ENCODE peak calls at places on chromosomes 12 and 14, in ten cellular contexts. One of them, this sample, is unnamed.
A peak's percentile ranks its signal among the peaks of the same experiment; 100 is the strongest.

GRCh38 chr14:35257809-35258208 is 34.4 kb upstream of the PSMA6 start:
- DNase-seq in dorsolateral prefrontal cortex: no peak
- DNase-seq in RWPE1: no peak
- DNase-seq in thoracic aorta: no peak
- DNase-seq in GM13976: no peak
- DNase-seq in AG04450: no peak
- DNase-seq in astrocyte of the spinal cord: no peak
- DNase-seq in glutamatergic neuron: no peak
- DNase-seq in HFFc6: peak; percentile 4
- DNase-seq in nephron progenitor cell: no peak
- DNase-seq in this sample: no peak

GRCh38 chr12:1935700-1936378 is 17.4 kb upstream of the CACNA2D4 start:
- DNase-seq in dorsolateral prefrontal cortex: peak; percentile 71
- DNase-seq in RWPE1: no peak
- DNase-seq in thoracic aorta: no peak
- DNase-seq in GM13976: no peak
- DNase-seq in AG04450: no peak
- DNase-seq in astrocyte of the spinal cord: no peak
- DNase-seq in glutamatergic neuron: no peak
- DNase-seq in HFFc6: no peak
- DNase-seq in nephron progenitor cell: no peak
- DNase-seq in this sample: peak; percentile 9

GRCh38 chr14:31292962-31293616 is 85.5 kb upstream of the HECTD1 start:
- DNase-seq in dorsolateral prefrontal cortex: no peak
- DNase-seq in RWPE1: no peak
- DNase-seq in thoracic aorta: no peak
- DNase-seq in GM13976: no peak
- DNase-seq in AG04450: no peak
- DNase-seq in astrocyte of the spinal cord: no peak
- DNase-seq in glutamatergic neuron: no peak
- DNase-seq in HFFc6: no peak
- DNase-seq in nephron progenitor cell: no peak
- DNase-seq in this sample: no peak

GRCh38 chr12:114403690-114404450 is 2.1 kb downstream of the TBX5 start:
- DNase-seq in dorsolateral prefrontal cortex: no peak
- DNase-seq in RWPE1: no peak
- DNase-seq in thoracic aorta: no peak
- DNase-seq in GM13976: peak; percentile 9
- DNase-seq in AG04450: no peak
- DNase-seq in astrocyte of the spinal cord: no peak
- DNase-seq in glutamatergic neuron: no peak
- DNase-seq in HFFc6: no peak
- DNase-seq in nephron progenitor cell: no peak
- DNase-seq in this sample: no peak

GRCh38 chr14:75310295-75311059 is 31.8 kb downstream of the FOS start:
- DNase-seq in dorsolateral prefrontal cortex: peak; percentile 66
- DNase-seq in RWPE1: no peak
- DNase-seq in thoracic aorta: peak; percentile 63
- DNase-seq in GM13976: no peak
- DNase-seq in AG04450: peak; percentile 63
- DNase-seq in astrocyte of the spinal cord: peak; percentile 94
- DNase-seq in glutamatergic neuron: peak; percentile 75
- DNase-seq in HFFc6: peak; percentile 80
- DNase-seq in nephron progenitor cell: peak; percentile 66
- DNase-seq in this sample: no peak

GRCh38 chr12:129258781-129259318 is 405.6 kb downstream of the GLT1D1 start:
- DNase-seq in dorsolateral prefrontal cortex: no peak
- DNase-seq in RWPE1: no peak
- DNase-seq in thoracic aorta: no peak
- DNase-seq in GM13976: no peak
- DNase-seq in AG04450: no peak
- DNase-seq in astrocyte of the spinal cord: no peak
- DNase-seq in glutamatergic neuron: no peak
- DNase-seq in HFFc6: no peak
- DNase-seq in nephron progenitor cell: no peak
- DNase-seq in this sample: no peak

GRCh38 chr12:96219700-96220206 is 25.6 kb downstream of the ELK3 start:
- DNase-seq in dorsolateral prefrontal cortex: no peak
- DNase-seq in RWPE1: peak; percentile 99
- DNase-seq in thoracic aorta: no peak
- DNase-seq in GM13976: no peak
- DNase-seq in AG04450: peak; percentile 93
- DNase-seq in astrocyte of the spinal cord: peak; percentile 98
- DNase-seq in glutamatergic neuron: no peak
- DNase-seq in HFFc6: peak; percentile 99
- DNase-seq in nephron progenitor cell: no peak
- DNase-seq in this sample: no peak

GRCh38 chr14:105364100-105364708 is 34.1 kb upstream of the TEX22 start:
- DNase-seq in dorsolateral prefrontal cortex: no peak
- DNase-seq in RWPE1: peak; percentile 58
- DNase-seq in thoracic aorta: no peak
- DNase-seq in GM13976: no peak
- DNase-seq in AG04450: peak; percentile 15
- DNase-seq in astrocyte of the spinal cord: no peak
- DNase-seq in glutamatergic neuron: peak; percentile 58
- DNase-seq in HFFc6: peak; percentile 69
- DNase-seq in nephron progenitor cell: no peak
- DNase-seq in this sample: no peak

GRCh38 chr14:70888151-70888499 is 19.1 kb upstream of the PCNX1 start:
- DNase-seq in dorsolateral prefrontal cortex: no peak
- DNase-seq in RWPE1: no peak
- DNase-seq in thoracic aorta: no peak
- DNase-seq in GM13976: no peak
- DNase-seq in AG04450: no peak
- DNase-seq in astrocyte of the spinal cord: no peak
- DNase-seq in glutamatergic neuron: no peak
- DNase-seq in HFFc6: no peak
- DNase-seq in nephron progenitor cell: no peak
- DNase-seq in this sample: no peak

GRCh38 chr12:59431266-59431665 is 164.6 kb upstream of the SLC16A7 start:
- DNase-seq in dorsolateral prefrontal cortex: no peak
- DNase-seq in RWPE1: no peak
- DNase-seq in thoracic aorta: no peak
- DNase-seq in GM13976: no peak
- DNase-seq in AG04450: no peak
- DNase-seq in astrocyte of the spinal cord: no peak
- DNase-seq in glutamatergic neuron: no peak
- DNase-seq in HFFc6: peak; percentile 13
- DNase-seq in nephron progenitor cell: no peak
- DNase-seq in this sample: no peak
- TF ChIP-seq CTCF in dorsolateral prefrontal cortex: peak; percentile 38
- TF ChIP-seq CTCF in RWPE1: peak; percentile 37
- TF ChIP-seq CTCF in thoracic aorta: no peak
- TF ChIP-seq CTCF in GM13976: no peak
- TF ChIP-seq CTCF in AG04450: peak; percentile 29
- TF ChIP-seq CTCF in astrocyte of the spinal cord: no peak
- TF ChIP-seq CTCF in glutamatergic neuron: no peak
- TF ChIP-seq CTCF in HFFc6: peak; percentile 59
- TF ChIP-seq CTCF in nephron progenitor cell: no peak
- TF ChIP-seq CTCF in this sample: no peak

DNA sequence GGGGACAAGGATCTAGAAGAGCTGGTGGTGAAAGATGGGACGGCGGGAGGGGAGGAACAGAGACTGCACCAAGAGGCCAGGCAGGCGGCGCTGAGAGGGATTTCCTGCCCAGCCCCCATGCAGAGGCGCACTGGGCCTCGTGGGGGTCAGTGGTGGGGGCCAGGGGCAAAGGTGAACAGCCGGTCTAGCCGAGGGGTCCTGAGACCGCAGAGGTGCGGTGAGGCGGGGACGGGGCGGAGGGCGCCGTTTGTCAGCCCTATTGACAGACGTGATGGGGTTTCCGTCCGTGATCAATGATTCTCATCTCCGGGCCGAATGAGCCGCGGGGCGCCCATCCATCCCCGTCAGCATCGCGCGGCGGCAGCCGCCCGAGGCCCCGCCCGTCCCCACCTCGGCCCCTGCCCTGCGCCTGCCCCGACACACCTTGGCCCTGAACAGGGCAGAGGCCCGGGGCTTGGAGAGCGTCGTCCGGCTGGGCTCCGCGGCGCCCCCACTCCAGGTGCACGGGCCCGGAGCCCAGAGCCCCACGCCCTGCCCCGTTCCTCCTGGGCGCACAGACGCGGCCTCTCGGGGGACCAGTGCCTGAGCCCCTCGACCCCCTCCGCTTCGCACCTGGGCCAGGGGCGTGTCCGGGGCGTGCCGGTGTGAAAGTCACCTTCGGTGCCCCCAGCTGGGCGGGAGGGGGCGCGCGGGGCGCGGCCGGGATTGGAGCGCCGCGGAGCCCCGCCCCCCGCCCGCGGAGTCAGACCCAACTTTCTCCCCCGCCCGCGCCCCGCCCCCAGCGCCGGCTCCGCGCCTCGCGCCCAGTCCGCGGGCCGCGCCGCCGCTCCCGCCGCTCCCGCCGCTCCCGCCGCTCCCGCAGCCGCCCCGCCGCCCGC is at the start of gene NXPH4:
- DNase-seq in dorsolateral prefrontal cortex: no peak
- DNase-seq in RWPE1: no peak
- DNase-seq in thoracic aorta: no peak
- DNase-seq in GM13976: peak; percentile 78
- DNase-seq in AG04450: no peak
- DNase-seq in astrocyte of the spinal cord: no peak
- DNase-seq in glutamatergic neuron: no peak
- DNase-seq in HFFc6: no peak
- DNase-seq in nephron progenitor cell: peak; percentile 84
- DNase-seq in this sample: no peak
- TF ChIP-seq CTCF in dorsolateral prefrontal cortex: no peak
- TF ChIP-seq CTCF in RWPE1: no peak
- TF ChIP-seq CTCF in thoracic aorta: no peak
- TF ChIP-seq CTCF in GM13976: no peak
- TF ChIP-seq CTCF in AG04450: no peak
- TF ChIP-seq CTCF in astrocyte of the spinal cord: no peak
- TF ChIP-seq CTCF in glutamatergic neuron: peak; percentile 8
- TF ChIP-seq CTCF in HFFc6: no peak
- TF ChIP-seq CTCF in nephron progenitor cell: no peak
- TF ChIP-seq CTCF in this sample: no peak

DNA sequence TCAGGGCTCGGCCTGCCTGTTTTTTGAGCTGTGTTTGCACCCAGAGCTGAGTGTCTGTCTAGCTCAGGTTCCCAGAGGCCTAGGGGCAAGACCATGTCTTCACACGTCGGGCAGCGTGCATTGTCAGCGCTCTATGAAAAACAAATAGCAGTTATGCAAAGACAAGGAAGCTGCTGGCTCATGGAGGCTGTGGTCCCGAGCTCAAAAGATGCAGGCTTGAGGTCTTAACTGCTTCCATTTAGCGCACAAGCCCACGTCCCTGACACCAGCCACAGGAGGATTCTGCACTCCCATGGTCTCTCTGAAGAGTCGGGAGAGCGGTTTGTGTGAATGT is 48.6 kb downstream of the NINJ2 start:
- DNase-seq in dorsolateral prefrontal cortex: no peak
- DNase-seq in RWPE1: no peak
- DNase-seq in thoracic aorta: no peak
- DNase-seq in GM13976: no peak
- DNase-seq in AG04450: no peak
- DNase-seq in astrocyte of the spinal cord: no peak
- DNase-seq in glutamatergic neuron: no peak
- DNase-seq in HFFc6: no peak
- DNase-seq in nephron progenitor cell: no peak
- DNase-seq in this sample: no peak
- TF ChIP-seq CTCF in dorsolateral prefrontal cortex: no peak
- TF ChIP-seq CTCF in RWPE1: no peak
- TF ChIP-seq CTCF in thoracic aorta: no peak
- TF ChIP-seq CTCF in GM13976: no peak
- TF ChIP-seq CTCF in AG04450: no peak
- TF ChIP-seq CTCF in astrocyte of the spinal cord: no peak
- TF ChIP-seq CTCF in glutamatergic neuron: no peak
- TF ChIP-seq CTCF in HFFc6: no peak
- TF ChIP-seq CTCF in nephron progenitor cell: no peak
- TF ChIP-seq CTCF in this sample: no peak

GRCh38 chr14:50310445-50310844 is 1.6 kb downstream of the L2HGDH start:
- DNase-seq in dorsolateral prefrontal cortex: no peak
- DNase-seq in RWPE1: no peak
- DNase-seq in thoracic aorta: no peak
- DNase-seq in GM13976: no peak
- DNase-seq in AG04450: no peak
- DNase-seq in astrocyte of the spinal cord: no peak
- DNase-seq in glutamatergic neuron: no peak
- DNase-seq in HFFc6: no peak
- DNase-seq in nephron progenitor cell: no peak
- DNase-seq in this sample: no peak

GRCh38 chr14:50312734-50313054 is 570 bp downstream of the DMAC2L start:
- DNase-seq in dorsolateral prefrontal cortex: no peak
- DNase-seq in RWPE1: no peak
- DNase-seq in thoracic aorta: no peak
- DNase-seq in GM13976: no peak
- DNase-seq in AG04450: no peak
- DNase-seq in astrocyte of the spinal cord: no peak
- DNase-seq in glutamatergic neuron: no peak
- DNase-seq in HFFc6: no peak
- DNase-seq in nephron progenitor cell: no peak
- DNase-seq in this sample: no peak

GRCh38 chr14:50311974-50312733 is at the start of the genes DMAC2L and L2HGDH:
- DNase-seq in dorsolateral prefrontal cortex: peak; percentile 90
- DNase-seq in RWPE1: peak; percentile 96
- DNase-seq in thoracic aorta: peak; percentile 72
- DNase-seq in GM13976: peak; percentile 98
- DNase-seq in AG04450: peak; percentile 62
- DNase-seq in astrocyte of the spinal cord: peak; percentile 95
- DNase-seq in glutamatergic neuron: peak; percentile 98
- DNase-seq in HFFc6: peak; percentile 73
- DNase-seq in nephron progenitor cell: peak; percentile 94
- DNase-seq in this sample: peak; percentile 90

GRCh38 chr14:50308363-50308762 is 3.7 kb downstream of the L2HGDH start:
- DNase-seq in dorsolateral prefrontal cortex: no peak
- DNase-seq in RWPE1: no peak
- DNase-seq in thoracic aorta: no peak
- DNase-seq in GM13976: no peak
- DNase-seq in AG04450: no peak
- DNase-seq in astrocyte of the spinal cord: peak; percentile 8
- DNase-seq in glutamatergic neuron: no peak
- DNase-seq in HFFc6: no peak
- DNase-seq in nephron progenitor cell: no peak
- DNase-seq in this sample: no peak

DNA sequence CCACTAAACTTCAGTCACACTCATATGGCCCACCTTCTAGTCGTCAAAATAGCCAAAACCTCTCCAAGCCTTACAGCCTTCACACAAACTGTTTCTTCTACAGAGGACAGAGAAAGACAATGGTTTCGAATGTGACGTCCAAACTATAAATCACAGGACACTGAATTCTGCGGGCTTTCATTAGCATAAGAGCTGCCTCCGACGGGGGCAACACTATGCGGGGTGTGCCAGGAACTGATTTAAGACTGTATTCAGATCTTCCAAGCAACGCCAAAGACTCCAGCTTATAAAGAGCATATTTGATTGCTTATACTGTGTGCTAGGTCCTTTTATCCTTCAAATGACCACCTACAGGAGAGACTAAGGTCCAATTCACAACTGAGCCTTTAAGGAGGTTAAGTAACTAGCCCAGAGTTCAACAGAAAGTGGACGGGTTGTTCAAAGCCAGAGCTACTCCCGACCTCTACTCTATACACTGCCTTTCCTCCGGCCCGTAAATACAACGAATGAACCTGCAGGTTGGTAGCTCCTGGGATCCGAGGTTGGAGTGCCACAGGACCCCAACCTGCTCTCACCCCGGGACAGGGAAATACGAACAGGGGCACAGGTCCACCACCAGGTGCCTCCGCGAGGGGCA is 574 bp downstream of the L2HGDH start:
- DNase-seq in dorsolateral prefrontal cortex: no peak
- DNase-seq in RWPE1: peak; percentile 81
- DNase-seq in thoracic aorta: no peak
- DNase-seq in GM13976: no peak
- DNase-seq in AG04450: no peak
- DNase-seq in astrocyte of the spinal cord: no peak
- DNase-seq in glutamatergic neuron: no peak
- DNase-seq in HFFc6: no peak
- DNase-seq in nephron progenitor cell: peak; percentile 26
- DNase-seq in this sample: no peak
- TF ChIP-seq CTCF in dorsolateral prefrontal cortex: no peak
- TF ChIP-seq CTCF in RWPE1: no peak
- TF ChIP-seq CTCF in thoracic aorta: peak; percentile 49
- TF ChIP-seq CTCF in GM13976: peak; percentile 43
- TF ChIP-seq CTCF in AG04450: peak; percentile 50
- TF ChIP-seq CTCF in astrocyte of the spinal cord: peak; percentile 43
- TF ChIP-seq CTCF in glutamatergic neuron: no peak
- TF ChIP-seq CTCF in HFFc6: no peak
- TF ChIP-seq CTCF in nephron progenitor cell: peak; percentile 43
- TF ChIP-seq CTCF in this sample: peak; percentile 81